ENCODE peak calls at places on chromosomes 13 and 19, in nine cellular contexts. N, R, C, V, G, Q, A, E and H are unnamed samples.

GRCh38 chr13:105442941-105443340 is 1092.5 kb downstream of the EFNB2 start:
- DNase-seq in N (no peak), V (no peak), E (no peak), A (no peak), R (no peak), G (peak), Q (no peak), C (no peak), H (no peak)

GRCh38 chr13:36766295-36766694 is 52.7 kb upstream of the RFXAP start:
- DNase-seq in N (no peak), Q (no peak), E (no peak), V (no peak), A (no peak), R (peak), C (no peak), G (peak), H (no peak)

GRCh38 chr13:106471957-106472543 is 63.4 kb downstream of the EFNB2 start:
- DNase-seq in A (peak), E (no peak), V (peak), R (peak), G (peak), Q (peak), C (peak), N (peak), H (no peak)

GRCh38 chr19:53504903-53505302 is 33.0 kb upstream of the ZNF331 start:
- DNase-seq in A (no peak), Q (no peak), C (peak), R (no peak), V (peak), G (no peak), E (no peak), N (no peak), H (no peak)

GRCh38 chr19:55099557-55100506 is 17.6 kb downstream of the PPP1R12C start:
- DNase-seq in E (no peak), Q (no peak), V (no peak), A (peak), G (no peak), R (no peak), C (no peak), N (no peak), H (no peak)

GRCh38 chr13:110394371-110394841 is 87.3 kb downstream of the COL4A2 start:
- DNase-seq in C (no peak), E (no peak), R (no peak), V (no peak), Q (no peak), A (no peak), N (no peak), G (no peak), H (no peak)

GRCh38 chr19:40217027-40217810 is 965 bp downstream of the TTC9B start:
- DNase-seq in E (no peak), N (peak), R (peak), C (no peak), G (peak), A (peak), V (no peak), Q (peak), H (no peak)

GRCh38 chr19:4730740-4731171 is 7.1 kb upstream of the DPP9 start:
- DNase-seq in E (no peak), Q (peak), V (no peak), N (no peak), R (no peak), A (peak), G (no peak), C (no peak), H (no peak)

GRCh38 chr19:45156751-45157150 is 4.0 kb downstream of the NKPD1 start:
- DNase-seq in E (no peak), V (no peak), G (no peak), Q (peak), A (no peak), C (no peak), R (no peak), N (peak), H (no peak)

GRCh38 chr19:45866400-45867176 is 2.5 kb downstream of the FOXA3 start:
- DNase-seq in A (no peak), C (no peak), V (no peak), G (no peak), Q (peak), R (no peak), N (no peak), E (no peak), H (no peak)

GRCh38 chr13:99014391-99014988 is 36.6 kb upstream of the DOCK9 start:
- DNase-seq in Q (no peak), C (no peak), N (no peak), V (no peak), R (no peak), G (no peak), E (no peak), A (no peak), H (no peak)

GRCh38 chr13:44470623-44471562 is 97.3 kb downstream of the SERP2 start:
- DNase-seq in Q (no peak), V (no peak), G (peak), E (no peak), R (no peak), N (no peak), C (no peak), A (no peak), H (no peak)

GRCh38 chr13:96771501-96772367 is 222.5 kb downstream of the OXGR1 start:
- DNase-seq in R (no peak), A (no peak), Q (no peak), N (no peak), E (no peak), C (no peak), V (no peak), G (no peak), H (no peak)

GRCh38 chr19:51127755-51128154 is 3.0 kb downstream of the SIGLEC9 start:
- DNase-seq in N (no peak), C (peak), R (peak), E (no peak), V (no peak), A (no peak), G (no peak), Q (peak), H (peak)

GRCh38 chr19:49473868-49474544 is at the start of gene FLT3LG:
- DNase-seq in C (peak), Q (peak), G (peak), N (peak), R (peak), V (peak), E (no peak), A (peak), H (peak)

GRCh38 chr19:46919324-46919723 is 58.5 kb downstream of the ARHGAP35 start:
- DNase-seq in R (no peak), Q (no peak), N (no peak), V (no peak), G (no peak), A (no peak), C (no peak), E (no peak), H (no peak)

GRCh38 chr19:42313096-42313839 is at the start of gene TMEM145:
- DNase-seq in C (no peak), A (peak), N (peak), E (no peak), G (peak), V (peak), R (no peak), Q (peak), H (no peak)

GRCh38 chr19:13095393-13095784 is 7.3 kb downstream of the LYL1 start:
- DNase-seq in R (peak), N (no peak), C (no peak), Q (no peak), E (no peak), G (no peak), A (no peak), V (peak), H (no peak)

GRCh38 chr13:28340272-28340793 is 154.6 kb downstream of the FLT1 start:
- DNase-seq in R (no peak), N (no peak), G (no peak), A (no peak), Q (no peak), E (no peak), C (no peak), V (no peak), H (no peak)

DNA sequence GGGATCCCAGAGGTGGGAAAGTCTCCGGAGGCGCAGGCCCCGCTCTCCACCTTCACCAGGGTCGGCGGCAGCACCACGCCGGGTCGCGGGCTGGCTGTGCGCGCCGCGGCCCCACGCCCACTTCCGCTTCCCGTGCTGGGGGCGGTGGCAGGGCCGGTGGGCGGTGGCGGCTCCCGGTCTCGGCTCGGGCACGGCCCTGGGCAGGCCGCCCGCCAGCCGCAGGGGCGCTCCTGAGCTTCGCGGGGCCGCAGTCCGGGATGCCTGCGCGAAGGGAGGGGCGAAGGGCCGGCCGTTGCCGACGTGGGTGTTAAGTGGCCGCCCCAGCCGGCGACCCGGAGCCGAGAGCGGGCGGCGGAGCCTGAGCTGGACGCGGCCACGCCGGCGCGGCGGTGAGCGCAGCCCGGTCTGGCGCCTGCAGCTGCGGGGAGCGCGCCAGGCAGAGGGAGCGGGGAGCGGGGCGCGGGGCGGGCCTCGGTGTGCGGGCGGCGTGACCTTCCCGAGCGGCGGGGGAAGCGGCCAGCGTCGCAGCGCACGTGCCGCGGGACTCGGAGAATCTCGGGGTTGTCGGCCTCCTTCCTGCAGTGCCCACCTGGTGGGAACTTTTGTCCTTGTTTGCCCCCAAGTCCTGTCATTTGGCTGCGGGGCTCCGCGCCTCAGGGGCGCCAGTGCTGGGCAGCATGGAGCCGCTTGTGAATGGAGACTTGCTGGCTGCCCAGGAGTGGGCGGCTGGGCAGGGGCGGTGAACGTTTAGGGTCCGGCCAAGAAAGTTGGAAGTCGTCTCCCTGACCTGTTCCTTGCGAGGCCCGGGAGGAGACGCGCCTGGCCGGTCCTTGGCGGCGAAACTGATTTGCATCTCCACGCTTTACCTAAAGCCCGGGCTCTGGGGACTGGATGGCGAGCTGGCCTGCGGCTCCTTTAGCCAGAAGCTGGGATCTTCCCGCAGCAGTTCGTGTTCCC is at the start of gene SLC25A15:
- DNase-seq in A (peak), Q (peak), V (peak), C (peak), R (peak), E (no peak), G (peak), N (peak), H (no peak)
- TF ChIP-seq CTCF in A (peak), Q (peak), V (no peak), C (no peak), R (peak), E (peak), G (peak), N (no peak), H (peak)

GRCh38 chr13:30679483-30680330 is 55.6 kb upstream of the ALOX5AP start:
- DNase-seq in A (no peak), N (no peak), G (peak), Q (no peak), V (no peak), C (no peak), R (peak), E (no peak), H (no peak)
- TF ChIP-seq EP300 in A (no peak), N (no peak), G (no peak), Q (no peak), V (no peak), C (no peak), R (no peak), E (no peak), H (no peak)

DNA sequence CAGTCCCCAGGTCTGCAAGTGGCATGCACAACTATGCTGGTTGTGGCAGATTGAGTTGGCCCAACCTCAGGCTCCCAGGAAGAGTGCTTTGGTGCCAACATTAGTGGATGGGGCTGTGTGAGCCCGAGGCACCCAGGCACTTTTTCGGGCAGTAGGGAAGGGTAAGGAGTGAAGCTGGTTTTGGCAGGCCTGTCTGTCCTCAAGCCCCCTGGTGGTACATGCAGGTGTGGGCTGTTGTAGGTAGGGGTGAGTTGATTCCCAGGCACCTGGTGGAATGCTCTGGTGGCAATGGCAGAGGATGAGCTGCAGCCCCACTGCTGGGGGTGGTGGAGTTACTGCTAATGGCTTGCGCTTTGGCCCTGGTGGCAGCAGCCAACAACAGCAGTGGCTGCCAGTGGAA is 723.7 kb upstream of the SLITRK1 start:
- DNase-seq in R (no peak), N (no peak), Q (no peak), E (no peak), G (no peak), A (no peak), C (no peak), V (no peak), H (no peak)
- TF ChIP-seq CTCF in R (no peak), N (no peak), Q (no peak), E (no peak), G (no peak), A (peak), C (no peak), V (no peak), H (no peak)

GRCh38 chr19:18439025-18439909 is 1.3 kb upstream of the ISYNA1 start:
- DNase-seq in V (peak), G (no peak), C (no peak), R (no peak), A (no peak), E (no peak), Q (no peak), N (peak), H (no peak)
- TF ChIP-seq EP300 in V (no peak), G (no peak), C (no peak), R (no peak), A (no peak), E (no peak), Q (no peak), N (no peak), H (no peak)

GRCh38 chr19:15379996-15380647 is 535 bp upstream of the AKAP8 start:
- DNase-seq in V (no peak), N (peak), C (peak), G (peak), R (peak), Q (peak), E (no peak), A (peak), H (no peak)
- TF ChIP-seq CTCF in V (no peak), N (no peak), C (no peak), G (no peak), R (no peak), Q (no peak), E (no peak), A (no peak), H (no peak)

GRCh38 chr13:95709101-95709500 is 32.2 kb downstream of the DNAJC3 start:
- DNase-seq in N (no peak), Q (no peak), A (no peak), V (no peak), R (no peak), G (no peak), C (no peak), E (no peak), H (no peak)

GRCh38 chr13:95710313-95710712 is 33.4 kb downstream of the DNAJC3 start:
- DNase-seq in C (no peak), A (no peak), E (no peak), V (no peak), G (peak), N (no peak), Q (no peak), R (no peak), H (no peak)

GRCh38 chr13:95714142-95714832 is 37.3 kb downstream of the DNAJC3 start:
- DNase-seq in Q (no peak), A (no peak), R (no peak), V (no peak), N (no peak), C (no peak), E (no peak), G (peak), H (no peak)

GRCh38 chr13:95716231-95716630 is 39.3 kb downstream of the DNAJC3 start:
- DNase-seq in C (no peak), Q (no peak), V (no peak), R (no peak), N (no peak), E (no peak), G (no peak), A (no peak), H (no peak)

GRCh38 chr13:95713651-95714050 is 36.7 kb downstream of the DNAJC3 start:
- DNase-seq in C (no peak), E (no peak), R (no peak), A (no peak), G (no peak), N (no peak), Q (no peak), V (no peak), H (no peak)
- TF ChIP-seq EP300 in C (no peak), E (no peak), R (no peak), A (no peak), G (no peak), N (no peak), Q (no peak), V (no peak), H (no peak)

GRCh38 chr13:22801402-22802003 is 379.3 kb upstream of the SGCG start:
- DNase-seq in R (no peak), N (no peak), G (peak), E (no peak), Q (no peak), C (no peak), A (no peak), V (no peak), H (no peak)
- TF ChIP-seq CTCF in R (peak), N (no peak), G (peak), E (peak), Q (peak), C (peak), A (no peak), V (no peak), H (peak)

DNA sequence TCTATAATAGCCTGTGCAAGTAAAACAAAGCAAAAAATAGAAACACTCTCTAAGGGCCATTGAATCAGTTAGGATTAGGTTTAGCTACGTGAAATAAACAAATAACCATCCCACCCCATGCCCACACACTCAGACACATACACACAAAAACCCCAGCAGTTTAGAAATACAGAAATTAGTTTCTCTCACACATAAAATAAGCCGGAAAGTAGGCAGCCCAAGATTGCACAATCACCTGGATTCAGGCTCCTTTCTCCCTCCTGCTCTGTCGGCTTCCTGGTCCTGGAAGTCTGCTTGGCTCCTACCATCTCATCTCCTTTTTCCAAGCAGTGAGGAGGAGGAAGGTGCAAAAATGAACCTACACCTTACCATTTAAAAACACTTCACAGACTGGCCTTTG is 22.6 kb upstream of the USP12 start:
- DNase-seq in A (no peak), G (no peak), V (no peak), C (no peak), R (no peak), N (no peak), E (no peak), Q (no peak), H (no peak)
- TF ChIP-seq EP300 in A (no peak), G (no peak), V (no peak), C (no peak), R (no peak), N (no peak), E (no peak), Q (no peak), H (no peak)

GRCh38 chr13:23563085-23563484 is 7.1 kb upstream of the TNFRSF19 start:
- DNase-seq in V (no peak), Q (no peak), C (no peak), R (no peak), A (no peak), E (no peak), N (no peak), G (no peak), H (no peak)

GRCh38 chr13:23572836-23573235 is 2.6 kb downstream of the TNFRSF19 start:
- DNase-seq in A (no peak), R (no peak), E (no peak), G (no peak), V (no peak), Q (no peak), C (no peak), N (no peak), H (no peak)

GRCh38 chr13:23570931-23571330 is 719 bp downstream of the TNFRSF19 start:
- DNase-seq in Q (no peak), R (no peak), A (no peak), N (no peak), C (no peak), E (no peak), G (no peak), V (no peak), H (no peak)

GRCh38 chr13:23570099-23570926 is at the start of gene TNFRSF19:
- DNase-seq in V (no peak), G (no peak), C (no peak), E (no peak), Q (no peak), R (no peak), N (no peak), A (no peak), H (peak)

DNA sequence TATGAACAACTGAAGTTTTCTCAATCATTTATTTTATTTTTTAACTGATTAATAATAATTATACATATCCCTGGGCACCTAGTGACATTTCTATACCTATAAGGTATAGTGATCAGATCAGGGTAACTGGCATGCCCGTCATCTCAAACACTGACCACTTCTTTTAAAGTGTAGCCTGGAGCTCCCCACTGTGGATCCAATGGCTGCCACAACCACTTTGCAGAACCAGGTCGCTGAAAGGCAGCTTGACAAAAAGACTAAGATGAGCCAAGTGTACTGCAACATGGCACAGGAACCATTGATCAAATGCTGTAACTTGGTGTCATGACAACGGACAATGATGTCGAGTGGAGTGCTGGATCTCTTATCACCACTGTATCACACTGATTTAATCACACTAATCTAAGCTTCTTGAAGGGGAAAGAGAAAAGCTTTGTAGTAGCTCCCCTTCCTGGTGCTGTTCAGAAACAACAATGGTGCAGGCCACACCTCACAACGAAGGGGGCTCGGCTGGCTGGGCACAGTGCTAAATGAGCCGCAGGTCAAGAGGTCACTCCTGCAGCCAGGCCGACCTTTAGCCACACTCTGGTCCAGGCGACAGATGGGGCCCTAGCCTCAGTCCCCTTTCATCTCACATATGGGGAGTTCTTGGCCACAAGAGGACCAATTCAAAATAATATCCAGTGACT is 2.3 kb upstream of the TNFRSF19 start:
- DNase-seq in N (no peak), Q (no peak), R (no peak), A (no peak), C (no peak), G (no peak), V (no peak), E (no peak), H (no peak)
- TF ChIP-seq CTCF in N (no peak), Q (no peak), R (no peak), A (peak), C (no peak), G (no peak), V (no peak), E (no peak), H (no peak)